ENCODE peak calls at places on chromosomes 3 and 15, in six cellular contexts. One of them, this sample, is unnamed.
A peak's percentile ranks its signal among the peaks of the same experiment; 100 is the strongest.

GRCh38 chr3:46557814-46558183 is 8.3 kb downstream of the LRRC2 start:
- DNase-seq in ovary: no peak
- DNase-seq in fibroblast of lung: no peak
- DNase-seq in A673: no peak
- DNase-seq in AG10803: no peak
- DNase-seq in foreskin fibroblast: no peak
- DNase-seq in this sample: no peak

GRCh38 chr15:63329567-63330350 is 51.9 kb downstream of the CA12 start:
- DNase-seq in foreskin fibroblast: no peak
- DNase-seq in ovary: no peak
- DNase-seq in fibroblast of lung: no peak
- DNase-seq in AG10803: no peak
- DNase-seq in A673: no peak
- DNase-seq in this sample: no peak

GRCh38 chr3:52108302-52109232 is 45.7 kb downstream of the POC1A start:
- DNase-seq in fibroblast of lung: peak; percentile 28
- DNase-seq in ovary: peak; percentile 45
- DNase-seq in foreskin fibroblast: no peak
- DNase-seq in A673: no peak
- DNase-seq in AG10803: peak; percentile 63
- DNase-seq in this sample: no peak

GRCh38 chr3:172153335-172153861 is 114.0 kb downstream of the FNDC3B start:
- DNase-seq in A673: no peak
- DNase-seq in AG10803: peak; percentile 98
- DNase-seq in fibroblast of lung: peak; percentile 99
- DNase-seq in foreskin fibroblast: peak; percentile 99
- DNase-seq in ovary: peak; percentile 90
- DNase-seq in this sample: peak; percentile 90

GRCh38 chr3:195895078-195895899 is 13.1 kb downstream of the TNK2 start:
- DNase-seq in foreskin fibroblast: no peak
- DNase-seq in A673: peak; percentile 44
- DNase-seq in fibroblast of lung: peak; percentile 25
- DNase-seq in ovary: peak; percentile 58
- DNase-seq in AG10803: peak; percentile 39
- DNase-seq in this sample: no peak

GRCh38 chr15:98139337-98139736 is 178.8 kb downstream of the ARRDC4 start:
- DNase-seq in A673: no peak
- DNase-seq in ovary: no peak
- DNase-seq in fibroblast of lung: no peak
- DNase-seq in AG10803: no peak
- DNase-seq in foreskin fibroblast: no peak
- DNase-seq in this sample: no peak

GRCh38 chr3:100973594-100973993 is 19.6 kb downstream of the ABI3BP start:
- DNase-seq in AG10803: no peak
- DNase-seq in A673: no peak
- DNase-seq in fibroblast of lung: no peak
- DNase-seq in ovary: no peak
- DNase-seq in foreskin fibroblast: no peak
- DNase-seq in this sample: no peak

GRCh38 chr3:187777331-187778046 is 32.2 kb upstream of the BCL6 start:
- DNase-seq in ovary: no peak
- DNase-seq in fibroblast of lung: no peak
- DNase-seq in AG10803: peak; percentile 18
- DNase-seq in A673: peak; percentile 12
- DNase-seq in foreskin fibroblast: peak; percentile 23
- DNase-seq in this sample: no peak

DNA sequence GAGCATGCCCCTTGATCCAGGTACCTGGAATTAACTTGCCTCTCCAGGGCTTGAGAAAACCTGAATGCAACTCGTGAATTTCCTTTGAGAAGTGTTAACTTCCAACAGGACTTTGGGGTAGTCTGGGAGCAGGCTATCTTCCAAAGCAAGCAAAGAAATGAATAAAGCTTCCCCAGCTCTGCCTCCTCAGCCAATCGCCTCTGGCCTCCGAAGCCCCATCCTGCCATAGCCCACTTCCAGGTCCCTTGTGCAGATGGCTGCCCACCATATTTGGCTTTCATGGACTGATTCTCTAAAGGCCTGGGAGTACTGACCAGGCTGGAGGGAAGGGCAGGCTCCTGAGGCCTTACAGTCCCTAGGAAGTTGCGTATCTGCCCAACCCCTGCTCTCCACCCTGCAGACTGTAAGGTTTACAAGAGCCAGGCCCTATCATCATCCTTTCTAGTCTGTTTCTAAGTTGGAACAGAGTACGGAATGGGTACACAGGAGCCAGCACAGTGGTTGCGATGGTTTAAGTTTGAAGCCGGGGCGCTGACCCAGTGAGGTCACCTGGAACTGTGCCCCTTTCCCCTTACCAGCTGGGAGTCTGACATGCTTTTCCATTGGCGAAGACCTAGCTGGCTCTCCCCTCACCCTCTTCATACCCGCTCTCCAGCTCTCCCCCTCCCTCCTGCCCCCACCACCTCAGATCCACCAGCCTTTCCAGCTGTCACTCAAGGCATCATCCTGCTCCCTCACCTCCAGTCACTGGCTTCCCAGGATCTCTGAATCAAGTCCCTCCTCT is 1.1 kb upstream of the PML start:
- DNase-seq in fibroblast of lung: no peak
- DNase-seq in ovary: no peak
- DNase-seq in AG10803: no peak
- DNase-seq in foreskin fibroblast: no peak
- DNase-seq in A673: no peak
- DNase-seq in this sample: no peak
- H3K4me3 ChIP-seq in fibroblast of lung: peak overlapping the region; percentile 91
- H3K4me3 ChIP-seq in ovary: no peak overlapping the region
- H3K4me3 ChIP-seq in AG10803: peak overlapping the region; percentile 97
- H3K4me3 ChIP-seq in foreskin fibroblast: peak overlapping the region; percentile 99
- H3K4me3 ChIP-seq in A673: peak overlapping the region; percentile 80
- H3K4me3 ChIP-seq in this sample: peak overlapping the region; percentile 93

GRCh38 chr3:32421991-32422859 is 30.6 kb downstream of the CMTM7 start:
- DNase-seq in foreskin fibroblast: peak; percentile 88
- DNase-seq in AG10803: peak; percentile 90
- DNase-seq in fibroblast of lung: peak; percentile 88
- DNase-seq in A673: peak; percentile 92
- DNase-seq in ovary: peak; percentile 69
- DNase-seq in this sample: no peak

GRCh38 chr3:32422943-32423342 is 31.3 kb downstream of the CMTM7 start:
- DNase-seq in AG10803: no peak
- DNase-seq in ovary: no peak
- DNase-seq in A673: no peak
- DNase-seq in fibroblast of lung: no peak
- DNase-seq in foreskin fibroblast: no peak
- DNase-seq in this sample: no peak

GRCh38 chr3:32421185-32421584 is 29.5 kb downstream of the CMTM7 start:
- DNase-seq in A673: no peak
- DNase-seq in AG10803: no peak
- DNase-seq in foreskin fibroblast: no peak
- DNase-seq in fibroblast of lung: no peak
- DNase-seq in ovary: no peak
- DNase-seq in this sample: no peak

GRCh38 chr3:32419766-32420137 is 28.1 kb downstream of the CMTM7 start:
- DNase-seq in ovary: no peak
- DNase-seq in foreskin fibroblast: no peak
- DNase-seq in fibroblast of lung: no peak
- DNase-seq in A673: no peak
- DNase-seq in AG10803: no peak
- DNase-seq in this sample: no peak

DNA sequence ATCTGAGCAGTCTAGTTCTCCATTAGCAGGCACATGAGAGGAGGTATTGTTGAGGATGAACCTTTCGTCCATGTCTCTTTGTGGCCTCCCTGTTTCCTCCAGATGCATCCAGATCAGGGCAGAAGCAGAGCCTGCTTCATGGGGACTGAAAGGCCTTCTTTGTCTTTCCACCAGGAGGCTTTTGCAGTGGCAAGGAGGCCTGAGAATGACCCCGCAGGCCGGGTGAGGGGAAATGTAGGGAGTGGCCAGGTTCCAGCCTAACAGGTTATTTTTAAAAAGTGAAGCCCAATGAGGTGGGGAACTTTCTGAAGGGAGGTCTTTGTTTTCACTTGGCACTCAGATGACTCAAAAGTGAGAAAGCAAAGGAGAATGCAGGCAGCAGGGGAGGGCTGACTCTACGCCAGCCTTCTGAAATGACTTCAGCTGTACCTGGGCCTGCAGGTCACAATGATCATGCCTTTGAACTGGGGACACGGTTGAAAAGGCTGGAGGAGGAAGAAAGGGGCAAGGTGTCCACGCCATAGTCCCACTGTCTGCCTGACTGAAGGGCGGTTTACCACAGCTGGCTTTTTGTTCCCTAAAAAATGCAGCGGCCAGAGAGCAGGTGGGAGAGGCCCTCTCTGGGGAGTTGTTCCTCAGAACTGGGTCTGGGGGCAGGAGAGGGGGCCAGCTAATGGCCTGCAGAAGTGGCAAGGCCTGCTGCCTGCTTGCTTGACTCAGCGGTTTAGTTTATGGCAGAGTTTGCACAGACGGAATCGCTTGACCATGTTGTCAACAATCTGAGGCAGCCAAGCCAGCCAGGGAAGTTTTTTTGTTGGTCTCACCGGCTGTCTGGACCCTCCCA is 28.7 kb downstream of the CMTM7 start:
- DNase-seq in AG10803: no peak
- DNase-seq in A673: no peak
- DNase-seq in ovary: no peak
- DNase-seq in fibroblast of lung: no peak
- DNase-seq in foreskin fibroblast: no peak
- DNase-seq in this sample: no peak
- TF ChIP-seq CTCF in AG10803: peak; percentile 24
- TF ChIP-seq CTCF in A673: no peak
- TF ChIP-seq CTCF in ovary: no peak
- TF ChIP-seq CTCF in fibroblast of lung: no peak
- TF ChIP-seq CTCF in foreskin fibroblast: no peak
- TF ChIP-seq CTCF in this sample: peak; percentile 20

GRCh38 chr3:28294667-28295413 is 53.4 kb downstream of the CMC1 start:
- DNase-seq in fibroblast of lung: no peak
- DNase-seq in ovary: no peak
- DNase-seq in AG10803: no peak
- DNase-seq in A673: no peak
- DNase-seq in foreskin fibroblast: no peak
- DNase-seq in this sample: no peak

GRCh38 chr3:28299705-28300104 is 48.8 kb upstream of the ZCWPW2 start:
- DNase-seq in fibroblast of lung: no peak
- DNase-seq in AG10803: no peak
- DNase-seq in A673: no peak
- DNase-seq in foreskin fibroblast: no peak
- DNase-seq in ovary: no peak
- DNase-seq in this sample: no peak

GRCh38 chr3:28291577-28291976 is 50.2 kb downstream of the CMC1 start:
- DNase-seq in foreskin fibroblast: no peak
- DNase-seq in fibroblast of lung: no peak
- DNase-seq in ovary: no peak
- DNase-seq in A673: no peak
- DNase-seq in AG10803: no peak
- DNase-seq in this sample: no peak

GRCh38 chr3:28292622-28293021 is 51.2 kb downstream of the CMC1 start:
- DNase-seq in ovary: no peak
- DNase-seq in AG10803: no peak
- DNase-seq in fibroblast of lung: no peak
- DNase-seq in foreskin fibroblast: no peak
- DNase-seq in A673: no peak
- DNase-seq in this sample: no peak

GRCh38 chr3:28295819-28296364 is 52.6 kb upstream of the ZCWPW2 start:
- DNase-seq in fibroblast of lung: peak; percentile 18
- DNase-seq in ovary: no peak
- DNase-seq in AG10803: peak; percentile 31
- DNase-seq in foreskin fibroblast: no peak
- DNase-seq in A673: peak; percentile 30
- DNase-seq in this sample: no peak
- H3K4me3 ChIP-seq in fibroblast of lung: no peak overlapping the region
- H3K4me3 ChIP-seq in ovary: no peak overlapping the region
- H3K4me3 ChIP-seq in AG10803: no peak overlapping the region
- H3K4me3 ChIP-seq in foreskin fibroblast: no peak overlapping the region
- H3K4me3 ChIP-seq in A673: peak overlapping the region; percentile 13
- H3K4me3 ChIP-seq in this sample: no peak overlapping the region

GRCh38 chr3:21294768-21295167 is 456.2 kb downstream of the ZNF385D start:
- DNase-seq in ovary: no peak
- DNase-seq in foreskin fibroblast: peak; percentile 28
- DNase-seq in AG10803: peak; percentile 76
- DNase-seq in fibroblast of lung: peak; percentile 35
- DNase-seq in A673: no peak
- DNase-seq in this sample: no peak

GRCh38 chr3:21292971-21293370 is 458.0 kb downstream of the ZNF385D start:
- DNase-seq in ovary: no peak
- DNase-seq in A673: no peak
- DNase-seq in fibroblast of lung: no peak
- DNase-seq in foreskin fibroblast: no peak
- DNase-seq in AG10803: no peak
- DNase-seq in this sample: no peak

GRCh38 chr3:21290557-21290956 is 460.5 kb downstream of the ZNF385D start:
- DNase-seq in A673: no peak
- DNase-seq in foreskin fibroblast: no peak
- DNase-seq in AG10803: no peak
- DNase-seq in fibroblast of lung: no peak
- DNase-seq in ovary: no peak
- DNase-seq in this sample: no peak
- TF ChIP-seq CTCF in A673: peak; percentile 38
- TF ChIP-seq CTCF in foreskin fibroblast: peak; percentile 27
- TF ChIP-seq CTCF in AG10803: peak; percentile 44
- TF ChIP-seq CTCF in fibroblast of lung: peak; percentile 54
- TF ChIP-seq CTCF in ovary: no peak
- TF ChIP-seq CTCF in this sample: peak; percentile 59

GRCh38 chr3:133506215-133506901 is 67.1 kb upstream of the CDV3 start:
- DNase-seq in A673: no peak
- DNase-seq in fibroblast of lung: no peak
- DNase-seq in AG10803: no peak
- DNase-seq in foreskin fibroblast: no peak
- DNase-seq in ovary: no peak
- DNase-seq in this sample: no peak
- H3K4me3 ChIP-seq in A673: no peak overlapping the region
- H3K4me3 ChIP-seq in fibroblast of lung: no peak overlapping the region
- H3K4me3 ChIP-seq in AG10803: no peak overlapping the region
- H3K4me3 ChIP-seq in foreskin fibroblast: no peak overlapping the region
- H3K4me3 ChIP-seq in ovary: no peak overlapping the region
- H3K4me3 ChIP-seq in this sample: no peak overlapping the region

DNA sequence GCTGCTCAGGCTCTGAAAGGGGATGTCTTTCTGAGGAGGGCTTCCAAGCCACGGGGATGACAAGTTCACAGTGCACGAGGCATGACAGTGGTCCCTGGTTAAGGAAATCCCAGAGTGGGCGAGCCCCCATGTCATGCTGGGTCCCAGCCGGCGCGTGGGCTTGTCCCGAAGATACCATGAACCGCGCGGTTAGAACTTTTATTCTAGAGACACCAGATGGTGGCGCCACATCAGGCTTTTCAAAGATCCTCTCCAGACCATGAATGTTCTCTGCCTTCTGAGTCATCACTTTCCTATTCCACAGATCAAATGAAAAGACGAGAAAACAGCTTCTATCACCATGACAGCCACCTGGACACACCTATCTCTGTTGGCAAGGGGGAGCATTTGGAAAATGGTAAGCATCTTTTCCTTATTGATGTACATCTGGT is 227.8 kb upstream of the LYSMD4 start:
- DNase-seq in A673: peak; percentile 30
- DNase-seq in fibroblast of lung: no peak
- DNase-seq in AG10803: no peak
- DNase-seq in ovary: peak; percentile 30
- DNase-seq in foreskin fibroblast: no peak
- DNase-seq in this sample: no peak
- TF ChIP-seq CTCF in A673: peak; percentile 44
- TF ChIP-seq CTCF in fibroblast of lung: no peak
- TF ChIP-seq CTCF in AG10803: peak; percentile 1
- TF ChIP-seq CTCF in ovary: no peak
- TF ChIP-seq CTCF in foreskin fibroblast: no peak
- TF ChIP-seq CTCF in this sample: no peak